ENCODE peak calls at places on chromosome 21, in four cellular contexts. N, C, F and R are unnamed samples.

GRCh38 chr21:14560555-14560954 is 14.4 kb upstream of the SAMSN1 start:
- DNase-seq in C (no peak), F (no peak), N (peak; percentile 47), R (no peak)

GRCh38 chr21:31552826-31553225 is 106.7 kb upstream of the SOD1 start:
- DNase-seq in N (no peak), F (no peak), C (no peak), R (no peak)

GRCh38 chr21:42156690-42157605 is 62.0 kb upstream of the ABCG1 start:
- DNase-seq in F (no peak), C (no peak), N (no peak), R (no peak)

GRCh38 chr21:46189959-46190490 is 5.8 kb upstream of the SPATC1L start:
- DNase-seq in N (no peak), F (no peak), C (no peak), R (no peak)

GRCh38 chr21:22352088-22352487 is 1353.9 kb downstream of the NCAM2 start:
- DNase-seq in C (no peak), N (peak; percentile 5), F (no peak), R (peak; percentile 13)

GRCh38 chr21:27477321-27477720 is 510.4 kb upstream of the ADAMTS5 start:
- DNase-seq in F (no peak), C (no peak), N (no peak), R (no peak)

GRCh38 chr21:39891111-39891510 is 23.9 kb downstream of the PCP4 start:
- DNase-seq in F (no peak), N (no peak), C (no peak), R (no peak)

GRCh38 chr21:34526618-34527290 is 14.7 kb upstream of the KCNE1 start:
- DNase-seq in F (no peak), N (no peak), C (peak; percentile 47), R (no peak)

GRCh38 chr21:21179619-21180336 is 181.6 kb downstream of the NCAM2 start:
- DNase-seq in F (no peak), N (no peak), C (no peak), R (no peak)

GRCh38 chr21:41890355-41890754 is 11.2 kb upstream of the PRDM15 start:
- DNase-seq in C (no peak), N (no peak), F (no peak), R (no peak)

GRCh38 chr21:41630249-41630648 is 122.3 kb upstream of the TMPRSS2 start:
- DNase-seq in N (no peak), F (no peak), C (no peak), R (no peak)

GRCh38 chr21:15850645-15851044 is 120.9 kb downstream of the USP25 start:
- DNase-seq in F (no peak), N (no peak), C (no peak), R (no peak)

GRCh38 chr21:42161401-42161956 is 57.5 kb upstream of the ABCG1 start:
- DNase-seq in F (no peak), C (no peak), N (peak; percentile 10), R (peak; percentile 45)

GRCh38 chr21:33266784-33267135 is 593 bp downstream of the IL10RB start:
- DNase-seq in F (no peak), C (no peak), N (no peak), R (no peak)

GRCh38 chr21:14482165-14482564 is 64.0 kb downstream of the SAMSN1 start:
- DNase-seq in F (no peak), C (no peak), N (peak; percentile 78), R (peak; percentile 74)

GRCh38 chr21:38839683-38840286 is 34.1 kb downstream of the ETS2 start:
- DNase-seq in N (peak; percentile 55), F (no peak), C (no peak), R (no peak)

GRCh38 chr21:34351786-34352241 is 12.0 kb upstream of the KCNE2 start:
- DNase-seq in C (peak; percentile 38), F (no peak), N (peak; percentile 69), R (peak; percentile 82)

GRCh38 chr21:39660596-39660995 is 47.9 kb downstream of the B3GALT5 start:
- DNase-seq in N (no peak), F (no peak), C (no peak), R (no peak)

GRCh38 chr21:44583800-44584147 is 3.4 kb upstream of the KRTAP10-5 start:
- DNase-seq in N (no peak), C (no peak), F (no peak), R (no peak)

GRCh38 chr21:35086357-35086756 is 37.3 kb upstream of the RUNX1 start:
- DNase-seq in N (no peak), C (no peak), F (no peak), R (no peak)

GRCh38 chr21:30988706-30989105 is 49.6 kb downstream of the KRTAP19-8 start:
- DNase-seq in C (no peak), F (no peak), N (no peak), R (no peak)

GRCh38 chr21:42461881-42462877 is 33.8 kb downstream of the RSPH1 start:
- DNase-seq in C (no peak), N (peak; percentile 71), F (no peak), R (peak; percentile 39)

GRCh38 chr21:34649400-34649799 is 19.4 kb upstream of the CLIC6 start:
- DNase-seq in F (no peak), C (no peak), N (no peak), R (no peak)

GRCh38 chr21:46393941-46394818 is 64.5 kb upstream of the DIP2A start:
- DNase-seq in N (no peak), F (no peak), C (no peak), R (no peak)

GRCh38 chr21:17463441-17463840 is 49.4 kb upstream of the CXADR start:
- DNase-seq in C (no peak), F (no peak), N (no peak), R (no peak)

GRCh38 chr21:37074195-37074510 is 1.1 kb downstream of the TTC3 start:
- DNase-seq in N (peak; percentile 43), F (no peak), C (peak; percentile 20), R (no peak)

GRCh38 chr21:43927591-43928229 is 62.7 kb downstream of the AGPAT3 start:
- DNase-seq in F (no peak), N (no peak), C (no peak), R (no peak)

GRCh38 chr21:45531393-45532215 is 10.6 kb downstream of the SLC19A1 start:
- DNase-seq in N (no peak), C (no peak), F (no peak), R (no peak)

GRCh38 chr21:35234725-35235124 is 185.6 kb upstream of the RUNX1 start:
- DNase-seq in C (no peak), F (no peak), N (peak; percentile 14), R (peak; percentile 59)

GRCh38 chr21:42567181-42567560 is 53.5 kb downstream of the SLC37A1 start:
- DNase-seq in F (no peak), N (no peak), C (no peak), R (no peak)

GRCh38 chr21:46035809-46036695 is 54.5 kb downstream of the COL6A1 start:
- DNase-seq in C (no peak), F (no peak), N (no peak), R (no peak)

GRCh38 chr21:37383066-37383465 is 16.5 kb downstream of the DYRK1A start:
- DNase-seq in F (no peak), C (no peak), N (peak; percentile 70), R (peak; percentile 13)

GRCh38 chr21:42388740-42389448 is 7.0 kb downstream of the TMPRSS3 start:
- DNase-seq in F (no peak), C (peak; percentile 47), N (no peak), R (no peak)

GRCh38 chr21:15293251-15293650 is 228.5 kb upstream of the NRIP1 start:
- DNase-seq in F (no peak), C (no peak), N (no peak), R (no peak)

GRCh38 chr21:24514081-24514733 is 1093.1 kb downstream of the MRPL39 start:
- DNase-seq in N (peak; percentile 4), C (no peak), F (no peak), R (peak; percentile 42)